ENCODE peak calls at places on chromosomes 3 and 15, in six cellular contexts. X, B, O, Y, J and L are unnamed samples.

GRCh38 chr15:81485806-81486205 is 111.8 kb upstream of the TMC3 start:
- DNase-seq in B (no peak), Y (no peak), J (no peak), X (no peak), O (no peak), L (no peak)

GRCh38 chr15:94231728-94232086 is 346 bp downstream of the MCTP2 start:
- DNase-seq in Y (no peak), J (peak), X (no peak), B (peak), O (peak), L (peak)

GRCh38 chr15:40320931-40321371 is 2.5 kb upstream of the INAFM2 start:
- DNase-seq in Y (peak), X (peak), B (peak), J (peak), O (no peak), L (no peak)

GRCh38 chr3:152460936-152461335 is 192.2 kb downstream of the MBNL1 start:
- DNase-seq in O (no peak), B (no peak), J (no peak), X (no peak), Y (no peak), L (no peak)

GRCh38 chr15:36622247-36622795 is 42.9 kb downstream of the CDIN1 start:
- DNase-seq in X (no peak), B (no peak), J (no peak), O (no peak), Y (no peak), L (no peak)

GRCh38 chr15:52417501-52417900 is 111.2 kb downstream of the MYO5A start:
- DNase-seq in X (no peak), B (no peak), Y (no peak), J (no peak), O (no peak), L (no peak)

GRCh38 chr3:34258271-34259015 is 460.0 kb downstream of the PDCD6IP start:
- DNase-seq in Y (no peak), B (peak), X (no peak), O (no peak), J (no peak), L (no peak)

GRCh38 chr3:13401149-13401548 is 19.0 kb downstream of the NUP210 start:
- DNase-seq in B (no peak), Y (no peak), O (no peak), J (no peak), X (no peak), L (no peak)

GRCh38 chr3:111338059-111338698 is 203.8 kb upstream of the CD96 start:
- DNase-seq in X (peak), O (no peak), J (peak), B (peak), Y (no peak), L (no peak)

GRCh38 chr3:172550347-172550943 is 27.2 kb upstream of the TNFSF10 start:
- DNase-seq in O (peak), Y (no peak), B (no peak), J (no peak), X (no peak), L (peak)

GRCh38 chr3:28388978-28389377 is 40.4 kb upstream of the AZI2 start:
- DNase-seq in J (no peak), B (no peak), Y (no peak), O (no peak), X (no peak), L (no peak)

GRCh38 chr15:90895571-90896117 is 7.5 kb upstream of the MAN2A2 start:
- DNase-seq in X (no peak), Y (peak), B (peak), J (no peak), O (no peak), L (no peak)
- TF ChIP-seq CTCF in X (no peak), Y (no peak), B (no peak), J (no peak), O (no peak), L (peak)

DNA sequence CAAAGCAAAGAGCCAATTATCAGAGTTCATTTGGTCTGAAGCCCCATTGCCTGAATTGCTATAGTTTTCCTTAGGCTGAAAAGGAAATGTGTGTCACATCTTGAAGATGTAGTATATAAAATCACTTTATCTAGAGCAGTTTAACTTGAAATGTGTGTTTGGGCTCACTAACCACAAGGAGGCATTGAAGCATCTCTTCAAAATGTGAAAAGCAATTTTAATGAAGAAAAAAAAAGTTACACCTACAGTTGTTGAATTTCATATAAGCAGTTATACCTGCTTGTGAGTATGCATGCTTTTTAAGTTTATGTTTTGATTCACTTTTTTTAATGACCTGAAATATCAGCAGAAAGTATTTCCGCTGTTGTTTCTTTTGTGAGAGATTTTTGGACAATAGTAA is 129.3 kb downstream of the IQCH start:
- DNase-seq in X (no peak), B (no peak), O (no peak), Y (no peak), J (no peak), L (no peak)
- TF ChIP-seq CTCF in X (no peak), B (no peak), O (no peak), Y (no peak), J (no peak), L (no peak)

GRCh38 chr3:53643757-53644156 is 149.3 kb downstream of the CACNA1D start:
- DNase-seq in O (no peak), X (peak), B (no peak), Y (no peak), J (no peak), L (no peak)
- TF ChIP-seq CTCF in O (no peak), X (no peak), B (no peak), Y (no peak), J (no peak), L (no peak)

GRCh38 chr3:8499181-8499611 is 2.4 kb upstream of the LMCD1 start:
- DNase-seq in O (no peak), X (peak), J (no peak), Y (no peak), B (peak), L (no peak)

GRCh38 chr3:8500208-8500961 is 1.2 kb upstream of the LMCD1 start:
- DNase-seq in O (no peak), X (no peak), B (no peak), J (no peak), Y (no peak), L (no peak)

GRCh38 chr3:8500966-8501365 is 657 bp upstream of the LMCD1 start:
- DNase-seq in Y (no peak), O (no peak), X (no peak), J (no peak), B (no peak), L (no peak)

GRCh38 chr3:8503461-8503860 is 1.8 kb downstream of the LMCD1 start:
- DNase-seq in O (no peak), Y (no peak), J (no peak), X (no peak), B (no peak), L (no peak)

GRCh38 chr3:8501388-8502131 is at the start of gene LMCD1:
- DNase-seq in J (peak), Y (peak), B (peak), O (peak), X (peak), L (peak)
- TF ChIP-seq CTCF in J (no peak), Y (peak), B (peak), O (no peak), X (no peak), L (no peak)

GRCh38 chr15:51105430-51106016 is 10.8 kb upstream of the TNFAIP8L3 start:
- DNase-seq in Y (no peak), O (no peak), B (no peak), X (no peak), J (no peak), L (no peak)
- TF ChIP-seq CTCF in Y (no peak), O (no peak), B (no peak), X (no peak), J (no peak), L (no peak)

GRCh38 chr3:68448510-68449383 is 483.6 kb downstream of the TAFA4 start:
- DNase-seq in O (no peak), B (no peak), Y (no peak), J (no peak), X (no peak), L (no peak)

DNA sequence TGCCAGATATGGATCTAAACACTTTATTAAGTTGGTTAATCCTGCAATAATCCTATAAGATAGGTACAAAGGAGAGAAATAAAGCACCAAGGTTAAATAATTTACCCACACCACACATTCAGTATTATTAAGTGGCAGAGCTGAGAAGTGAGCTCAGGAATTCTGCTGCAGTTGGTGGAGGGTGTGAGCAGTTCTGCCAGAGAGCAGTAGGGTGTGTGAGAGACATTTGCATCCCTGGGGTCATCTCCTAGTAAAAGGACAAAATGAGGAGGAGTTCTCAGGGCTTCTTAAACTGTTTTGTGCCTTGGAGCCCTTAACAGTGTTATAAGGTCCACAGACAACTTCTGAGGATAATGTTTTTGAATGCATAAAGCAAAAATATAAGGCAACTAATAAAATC is 484.5 kb downstream of the TAFA4 start:
- DNase-seq in O (no peak), J (no peak), X (peak), Y (no peak), B (no peak), L (no peak)
- TF ChIP-seq CTCF in O (no peak), J (no peak), X (no peak), Y (no peak), B (no peak), L (no peak)

GRCh38 chr3:103295974-103296570 is 861.3 kb downstream of the ZPLD1 start:
- DNase-seq in J (peak), X (no peak), B (no peak), O (no peak), Y (no peak), L (no peak)
- TF ChIP-seq CTCF in J (peak), X (peak), B (no peak), O (no peak), Y (no peak), L (no peak)

GRCh38 chr3:84110787-84111186 is 848.0 kb upstream of the CADM2 start:
- DNase-seq in J (no peak), Y (no peak), O (no peak), B (no peak), X (no peak), L (no peak)

GRCh38 chr3:84109911-84110310 is 848.9 kb upstream of the CADM2 start:
- DNase-seq in X (no peak), J (no peak), O (no peak), Y (no peak), B (no peak), L (no peak)

GRCh38 chr3:84108442-84108971 is 850.3 kb upstream of the CADM2 start:
- DNase-seq in X (no peak), J (no peak), O (no peak), B (no peak), Y (no peak), L (no peak)
- TF ChIP-seq CTCF in X (no peak), J (no peak), O (no peak), B (no peak), Y (no peak), L (no peak)

DNA sequence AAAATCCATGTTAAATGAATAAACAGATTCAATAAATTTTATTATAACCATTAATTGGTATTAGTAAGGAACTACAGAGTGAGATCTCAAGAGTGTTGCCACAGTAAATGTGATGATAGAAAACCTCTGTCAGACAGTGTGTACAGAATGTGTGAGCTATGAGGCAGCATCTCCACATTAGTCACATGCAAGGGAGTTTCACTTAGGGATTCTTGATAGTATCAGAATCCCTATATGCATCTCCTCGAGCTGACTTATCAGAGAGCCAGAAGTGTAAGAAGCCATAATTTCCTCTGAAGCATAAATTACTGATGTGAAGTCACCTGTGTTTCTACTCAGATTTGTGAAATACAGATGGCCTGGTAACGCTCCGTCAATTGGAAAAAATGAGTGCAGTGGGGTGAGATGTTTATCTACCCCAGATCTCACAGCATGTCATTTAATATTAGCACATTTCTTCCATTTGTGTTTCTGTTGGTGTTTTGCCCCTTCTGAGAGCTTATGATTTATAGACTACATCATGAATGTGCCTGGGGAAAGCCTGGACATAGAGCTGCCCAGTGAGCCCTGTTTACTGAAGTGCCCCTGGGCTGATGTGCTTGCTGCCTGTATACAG is 262.4 kb downstream of the CPNE4 start:
- DNase-seq in O (no peak), Y (no peak), J (no peak), X (no peak), B (no peak), L (no peak)
- TF ChIP-seq CTCF in O (no peak), Y (no peak), J (no peak), X (no peak), B (no peak), L (no peak)

DNA sequence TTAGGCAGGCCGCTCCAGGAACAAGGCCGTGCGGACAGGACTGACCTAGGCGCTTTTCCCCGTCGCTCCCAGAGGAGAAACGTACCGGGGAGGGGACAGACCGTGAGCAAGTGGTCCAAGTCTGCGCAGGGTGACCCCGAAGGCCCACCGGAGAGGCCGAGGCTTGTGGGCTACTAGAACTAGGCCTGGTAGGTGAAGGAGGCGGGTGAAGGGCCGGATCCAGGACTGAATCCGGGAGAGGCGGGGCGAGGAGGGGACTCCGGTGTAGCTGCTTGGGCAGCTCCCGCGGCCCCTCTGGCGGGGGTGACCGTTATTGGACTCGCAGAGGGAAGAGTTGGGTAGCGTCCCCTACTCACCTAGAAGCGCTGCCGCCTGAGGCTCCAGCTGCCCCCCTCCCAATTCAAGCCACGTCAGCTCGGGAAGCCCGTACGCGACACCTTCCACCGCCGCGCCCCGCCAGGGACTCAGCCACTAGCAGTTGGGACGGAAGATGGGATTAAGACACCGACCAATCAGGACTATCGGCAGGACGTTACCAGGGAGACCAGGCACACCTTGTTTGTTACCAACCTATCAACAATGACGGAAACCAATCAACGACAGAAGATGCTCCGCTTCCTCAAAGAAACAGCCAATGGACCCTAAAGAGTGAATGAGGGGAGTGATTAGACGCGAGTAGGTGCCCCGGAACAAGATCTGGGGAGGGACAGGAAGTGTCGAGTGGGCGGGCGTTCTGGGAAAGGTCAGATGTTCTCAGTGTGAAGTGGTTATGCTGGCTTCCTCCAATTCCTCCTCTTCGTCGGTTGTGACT is at the start of gene GOLGB1:
- DNase-seq in J (peak), Y (peak), O (peak), B (peak), X (peak), L (peak)
- TF ChIP-seq CTCF in J (no peak), Y (no peak), O (no peak), B (no peak), X (no peak), L (no peak)